ENCODE peak calls at places on chromosome 15, in seven cellular contexts. P is K562, M is HepG2, I is H1, U is HCT116, Y is GM12878, K is SK-N-SH. S is an unnamed sample.

GRCh38 chr15:60343221-60343970 is 54.4 kb downstream of the ANXA2 start:
- DNase-seq in P (no peak), M (no peak), I (no peak), U (no peak), Y (no peak), K (no peak), S (no peak)

GRCh38 chr15:97140216-97140615 is 809.7 kb downstream of the NR2F2 start:
- DNase-seq in P (no peak), M (no peak), I (no peak), U (no peak), Y (no peak), K (no peak), S (no peak)

GRCh38 chr15:94421711-94422110 is 190.3 kb downstream of the MCTP2 start:
- DNase-seq in P (no peak), M (no peak), I (no peak), U (no peak), Y (no peak), K (no peak), S (no peak)

GRCh38 chr15:41772720-41773331 is 1.5 kb upstream of the MAPKBP1 start:
- DNase-seq in P (peak), M (peak), I (no peak), U (peak), Y (peak), K (peak), S (peak)

GRCh38 chr15:89034305-89034704 is 54.0 kb upstream of the ABHD2 start:
- DNase-seq in P (no peak), M (peak), I (no peak), U (peak), Y (no peak), K (no peak), S (peak)

GRCh38 chr15:68637755-68638405 is 59.1 kb downstream of the CORO2B start:
- DNase-seq in P (no peak), M (no peak), I (no peak), U (no peak), Y (no peak), K (no peak), S (no peak)

GRCh38 chr15:99071091-99071680 is 33.7 kb upstream of the SYNM start:
- DNase-seq in P (no peak), M (no peak), I (no peak), U (no peak), Y (no peak), K (no peak), S (no peak)

GRCh38 chr15:62896969-62897486 is 145.5 kb upstream of the TPM1 start:
- DNase-seq in P (peak), M (peak), I (no peak), U (peak), Y (no peak), K (peak), S (peak)

GRCh38 chr15:52290800-52291199 is 4.8 kb downstream of the MYO5C start:
- DNase-seq in P (no peak), M (no peak), I (no peak), U (no peak), Y (no peak), K (no peak), S (no peak)

GRCh38 chr15:63015618-63016017 is 26.9 kb upstream of the TPM1 start:
- DNase-seq in P (no peak), M (no peak), I (no peak), U (no peak), Y (no peak), K (no peak), S (no peak)

GRCh38 chr15:44087578-44088190 is 107.4 kb downstream of the FRMD5 start:
- DNase-seq in P (no peak), M (no peak), I (no peak), U (peak), Y (no peak), K (no peak), S (no peak)

GRCh38 chr15:35986072-35986666 is 440.2 kb upstream of the DPH6 start:
- DNase-seq in P (no peak), M (no peak), I (no peak), U (no peak), Y (no peak), K (peak), S (no peak)

GRCh38 chr15:69074011-69074842 is 59.7 kb downstream of the NOX5 start:
- DNase-seq in P (no peak), M (peak), I (peak), U (no peak), Y (no peak), K (peak), S (peak)

GRCh38 chr15:22930782-22931484 is 49.2 kb downstream of the CYFIP1 start:
- DNase-seq in P (no peak), M (no peak), I (no peak), U (no peak), Y (no peak), K (no peak), S (peak)

GRCh38 chr15:89888214-89888804 is 5.5 kb downstream of the AP3S2 start:
- DNase-seq in P (no peak), M (peak), I (no peak), U (peak), Y (no peak), K (no peak), S (no peak)

GRCh38 chr15:68815598-68815997 is 5.1 kb downstream of the ANP32A start:
- DNase-seq in P (no peak), M (no peak), I (no peak), U (no peak), Y (no peak), K (no peak), S (no peak)

GRCh38 chr15:44662478-44663409 is 718 bp downstream of the SPG11 start:
- DNase-seq in P (peak), M (peak), I (no peak), U (peak), Y (peak), K (peak), S (peak)

GRCh38 chr15:77025941-77026411 is 31.1 kb downstream of the PSTPIP1 start:
- DNase-seq in P (no peak), M (no peak), I (peak), U (no peak), Y (no peak), K (no peak), S (no peak)

GRCh38 chr15:85479071-85479647 is 98.8 kb downstream of the AKAP13 start:
- DNase-seq in P (no peak), M (no peak), I (no peak), U (no peak), Y (no peak), K (peak), S (peak)

GRCh38 chr15:60648928-60649679 is 170.2 kb upstream of the ICE2 start:
- DNase-seq in P (no peak), M (no peak), I (no peak), U (no peak), Y (no peak), K (no peak), S (no peak)

GRCh38 chr15:89905846-89906378 is 6.8 kb downstream of the ARPIN start:
- DNase-seq in P (no peak), M (no peak), I (no peak), U (no peak), Y (no peak), K (no peak), S (no peak)

GRCh38 chr15:22874256-22874655 is 35.8 kb downstream of the NIPA2 start:
- DNase-seq in P (no peak), M (no peak), I (no peak), U (no peak), Y (no peak), K (no peak), S (no peak)

GRCh38 chr15:98938105-98938417 is 69.5 kb downstream of the PGPEP1L start:
- DNase-seq in P (no peak), M (no peak), I (no peak), U (no peak), Y (no peak), K (no peak), S (no peak)

GRCh38 chr15:29920515-29920914 is 98.2 kb upstream of the TJP1 start:
- DNase-seq in P (no peak), M (no peak), I (no peak), U (peak), Y (no peak), K (no peak), S (no peak)

GRCh38 chr15:71752604-71753289 is 57.6 kb upstream of the NR2E3 start:
- DNase-seq in P (no peak), M (peak), I (no peak), U (peak), Y (no peak), K (peak), S (peak)

GRCh38 chr15:60585743-60586708 is 107.1 kb upstream of the ICE2 start:
- DNase-seq in P (peak), M (peak), I (no peak), U (peak), Y (no peak), K (peak), S (peak)

GRCh38 chr15:66617137-66618090 is 51.6 kb upstream of the LCTL start:
- DNase-seq in P (no peak), M (peak), I (no peak), U (no peak), Y (no peak), K (no peak), S (no peak)

GRCh38 chr15:51229907-51230328 is 108.5 kb downstream of the CYP19A1 start:
- DNase-seq in P (no peak), M (peak), I (no peak), U (no peak), Y (no peak), K (peak), S (peak)
- TF ChIP-seq JUND in P (no peak), M (no peak), I (no peak), U (no peak), Y (no peak), K (no peak), S (no peak)

DNA sequence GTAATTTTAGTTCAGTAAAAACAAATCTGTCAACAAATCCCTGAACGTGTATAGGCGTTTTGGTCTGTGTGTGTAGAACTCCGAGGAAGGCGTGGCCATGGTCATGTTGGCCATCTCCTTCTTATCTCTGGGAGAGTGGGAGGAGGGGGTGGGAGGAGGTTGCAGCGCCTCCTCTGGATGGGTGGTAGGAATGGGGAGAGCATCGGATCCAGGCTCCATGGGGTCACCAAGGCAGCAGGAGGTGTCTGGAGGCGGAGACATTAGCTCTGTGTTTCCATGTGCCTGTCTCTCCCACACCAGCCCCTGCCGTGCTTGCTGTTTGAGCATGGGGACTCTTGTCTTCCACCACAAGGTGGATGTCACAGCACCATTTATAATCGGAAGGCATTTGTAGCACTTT is 34.5 kb upstream of the TRPM1 start:
- DNase-seq in P (peak), M (peak), I (no peak), U (no peak), Y (no peak), K (no peak), S (no peak)
- TF ChIP-seq JUND in P (no peak), M (no peak), I (no peak), U (no peak), Y (no peak), K (no peak), S (no peak)

GRCh38 chr15:78302579-78302978 is 3.2 kb upstream of the SKIC8 start:
- DNase-seq in P (no peak), M (no peak), I (no peak), U (no peak), Y (no peak), K (no peak), S (no peak)
- TF ChIP-seq JUND in P (peak), M (no peak), I (no peak), U (no peak), Y (peak), K (peak), S (no peak)

DNA sequence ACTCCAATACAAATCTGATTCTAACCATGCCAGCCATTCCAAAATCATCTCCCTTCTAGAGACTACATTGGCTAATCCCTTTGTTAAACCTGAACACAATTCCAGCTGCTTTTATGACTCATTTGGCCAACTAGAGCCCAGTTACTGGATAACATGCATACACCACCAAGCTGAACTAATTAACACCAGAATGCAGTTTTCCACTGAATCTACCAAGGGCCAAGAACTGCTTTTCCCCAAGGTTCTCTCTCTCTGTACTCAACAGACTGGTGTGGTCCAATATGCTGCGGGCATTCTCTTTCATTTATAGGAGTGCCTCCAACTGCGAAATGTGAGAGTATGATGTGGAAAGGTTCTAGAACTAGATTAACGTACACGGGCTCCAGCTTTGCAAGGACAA is 1.5 kb downstream of the CHSY1 start:
- DNase-seq in P (no peak), M (no peak), I (no peak), U (no peak), Y (no peak), K (no peak), S (no peak)
- TF ChIP-seq JUND in P (no peak), M (no peak), I (no peak), U (no peak), Y (no peak), K (no peak), S (no peak)

GRCh38 chr15:82750831-82751181 is 41.1 kb upstream of the AP3B2 start:
- DNase-seq in P (no peak), M (no peak), I (no peak), U (no peak), Y (peak), K (peak), S (peak)
- TF ChIP-seq JUND in P (no peak), M (no peak), I (no peak), U (no peak), Y (no peak), K (no peak), S (no peak)

DNA sequence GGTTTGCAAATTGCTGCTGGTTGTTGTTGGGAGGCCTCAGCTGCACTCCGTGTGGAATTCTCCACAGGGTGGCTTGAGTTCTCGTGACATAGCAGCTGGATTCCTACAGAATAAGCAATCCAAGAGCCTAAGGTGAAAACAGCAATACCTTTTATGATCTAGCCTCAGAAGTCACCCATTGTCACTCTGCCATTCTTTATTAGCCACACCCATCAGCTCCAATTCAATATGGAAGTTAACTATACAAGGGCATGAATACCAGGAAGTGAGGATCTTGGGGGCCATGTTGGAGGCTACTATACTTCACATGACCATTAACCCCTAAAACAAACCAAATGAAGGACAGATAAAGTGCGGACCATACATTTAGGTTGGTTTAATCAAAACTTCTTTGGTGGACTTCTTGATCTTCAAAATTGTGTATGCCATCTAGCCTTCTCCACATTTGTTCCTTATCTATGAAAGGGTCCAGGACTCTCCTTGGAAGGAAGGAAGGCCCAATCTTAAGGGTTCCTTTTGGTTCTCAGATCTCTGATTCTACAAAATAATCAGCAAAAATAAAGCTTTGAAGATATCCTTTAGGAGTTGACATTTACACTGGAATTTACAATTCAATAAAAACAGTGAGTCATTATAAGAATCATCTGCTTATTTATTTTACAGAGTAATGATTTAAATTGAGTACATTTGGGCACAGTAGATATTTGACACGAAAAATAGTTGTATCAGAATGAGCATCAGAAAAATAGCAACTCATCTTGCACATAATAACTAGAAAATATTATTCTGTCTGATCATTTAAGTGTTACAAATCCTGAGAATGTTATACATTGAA is 21.5 kb downstream of the CIAO2A start:
- DNase-seq in P (peak), M (no peak), I (no peak), U (no peak), Y (no peak), K (no peak), S (no peak)
- TF ChIP-seq JUND in P (no peak), M (no peak), I (no peak), U (no peak), Y (no peak), K (no peak), S (no peak)

DNA sequence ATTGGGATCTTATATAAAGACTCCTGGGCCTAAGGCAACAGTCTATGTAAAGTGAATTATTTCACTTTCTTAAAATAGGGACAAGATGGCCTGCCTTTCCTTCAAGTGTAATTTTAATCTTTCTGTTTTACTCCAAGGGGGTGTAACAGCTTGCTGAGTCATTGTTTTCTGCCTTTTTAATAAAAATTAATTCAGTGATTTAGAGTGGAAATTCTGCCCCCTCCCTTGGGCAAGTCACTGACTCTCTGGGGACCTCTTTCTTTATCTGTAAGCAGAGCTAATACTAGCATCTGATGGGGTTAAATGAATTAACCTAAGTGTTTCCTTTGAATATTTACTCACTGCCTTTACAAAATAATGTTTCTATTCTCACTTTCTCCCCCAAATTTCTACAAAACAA is 23.9 kb downstream of the LRRK1 start:
- DNase-seq in P (no peak), M (no peak), I (no peak), U (no peak), Y (no peak), K (no peak), S (no peak)
- TF ChIP-seq JUND in P (no peak), M (no peak), I (no peak), U (no peak), Y (no peak), K (no peak), S (no peak)

GRCh38 chr15:48642795-48643194 is 2.7 kb downstream of the FBN1 start:
- DNase-seq in P (no peak), M (no peak), I (no peak), U (no peak), Y (no peak), K (no peak), S (no peak)
- TF ChIP-seq JUND in P (no peak), M (no peak), I (no peak), U (no peak), Y (no peak), K (no peak), S (no peak)

GRCh38 chr15:37618368-37618767 is 316.1 kb upstream of the TMCO5A start:
- DNase-seq in P (no peak), M (no peak), I (no peak), U (no peak), Y (no peak), K (no peak), S (no peak)

DNA sequence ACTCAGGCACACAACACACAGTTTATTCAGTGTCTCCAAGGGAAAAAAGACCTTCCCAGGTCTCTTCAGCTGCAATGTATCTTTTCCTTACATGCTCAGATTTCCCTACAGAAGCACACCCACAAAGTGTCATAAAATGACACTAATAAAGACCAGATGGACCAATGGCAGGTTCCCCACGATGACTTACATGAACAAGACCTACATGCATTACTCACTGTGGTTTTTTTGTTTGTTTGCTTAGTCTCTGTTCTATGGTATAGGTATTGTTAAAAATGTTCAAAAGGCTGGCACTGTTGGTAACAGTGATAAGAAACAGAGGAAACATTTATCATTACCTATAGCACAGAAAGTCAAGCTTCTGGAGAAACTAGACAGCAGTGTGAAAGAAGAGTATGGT is 318.2 kb upstream of the TMCO5A start:
- DNase-seq in P (no peak), M (no peak), I (no peak), U (no peak), Y (no peak), K (no peak), S (no peak)
- TF ChIP-seq JUND in P (no peak), M (no peak), I (no peak), U (no peak), Y (no peak), K (no peak), S (no peak)

GRCh38 chr15:95485367-95485766 is 845.1 kb upstream of the NR2F2 start:
- DNase-seq in P (no peak), M (no peak), I (no peak), U (no peak), Y (no peak), K (no peak), S (no peak)

DNA sequence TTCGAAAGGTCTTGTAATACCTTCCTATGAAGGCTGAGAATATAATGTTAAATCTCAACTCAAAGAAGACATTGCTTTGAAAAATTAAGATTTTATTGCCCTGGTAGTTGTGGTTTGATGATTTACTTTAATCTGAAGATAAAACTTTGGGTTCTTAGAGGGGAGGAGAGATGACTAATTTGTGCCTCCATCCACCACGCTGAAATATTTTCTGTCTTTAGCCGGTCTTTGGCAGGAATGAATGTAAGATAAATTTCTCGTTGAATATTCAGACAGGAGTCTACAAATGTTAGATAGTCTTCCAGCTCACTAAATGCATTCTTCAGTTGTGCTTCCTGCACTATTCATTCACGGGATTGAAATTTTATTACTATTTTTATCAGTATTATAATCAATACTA is 844.3 kb upstream of the NR2F2 start:
- DNase-seq in P (no peak), M (no peak), I (no peak), U (no peak), Y (no peak), K (no peak), S (no peak)
- TF ChIP-seq JUND in P (no peak), M (no peak), I (no peak), U (no peak), Y (no peak), K (no peak), S (no peak)